ENCODE peak calls at places on chromosome 14, in four cellular contexts. Y is K562, L is HCT116, O is HepG2. R is an unnamed sample.

GRCh38 chr14:33848706-33849454 is 102.0 kb downstream of the EGLN3 start:
- DNase-seq in L (peak; percentile 82), O (peak; percentile 81), Y (peak; percentile 71), R (peak; percentile 7)

GRCh38 chr14:76926521-76927251 is 100.5 kb downstream of the LRRC74A start:
- DNase-seq in L (no peak), O (no peak), Y (no peak), R (no peak)

GRCh38 chr14:99229654-99230215 is 42.3 kb downstream of the BCL11B start:
- DNase-seq in O (no peak), Y (no peak), L (no peak), R (no peak)

GRCh38 chr14:91354979-91355685 is 62.5 kb downstream of the CCDC88C start:
- DNase-seq in Y (no peak), L (no peak), O (no peak), R (no peak)

GRCh38 chr14:94445003-94445402 is 7.6 kb downstream of the SERPINA11 start:
- DNase-seq in O (no peak), Y (no peak), L (no peak), R (no peak)

GRCh38 chr14:22131749-22132476 is 457.1 kb downstream of the DAD1 start:
- DNase-seq in L (no peak), O (peak; percentile 32), Y (peak; percentile 31), R (no peak)

GRCh38 chr14:81946808-81947798 is 413.4 kb upstream of the SEL1L start:
- DNase-seq in L (no peak), Y (no peak), O (no peak), R (no peak)

GRCh38 chr14:50999726-51000125 is 55.4 kb upstream of the PYGL start:
- DNase-seq in L (no peak), Y (no peak), O (peak; percentile 5), R (no peak)

GRCh38 chr14:104851896-104852663 is 13.0 kb upstream of the CEP170B start:
- DNase-seq in O (no peak), Y (no peak), L (no peak), R (no peak)

GRCh38 chr14:50532502-50533313 is at the start of gene MAP4K5:
- DNase-seq in Y (peak; percentile 90), L (peak; percentile 76), O (peak; percentile 82), R (no peak)

GRCh38 chr14:95515080-95515489 is 1.4 kb downstream of the SYNE3 start:
- DNase-seq in O (no peak), L (no peak), Y (no peak), R (no peak)

GRCh38 chr14:29236848-29237247 is 470.3 kb downstream of the FOXG1 start:
- DNase-seq in Y (no peak), L (no peak), O (no peak), R (no peak)

GRCh38 chr14:94805726-94806288 is 35.9 kb upstream of the GSC start:
- DNase-seq in O (no peak), Y (no peak), L (no peak), R (no peak)

GRCh38 chr14:72664651-72665050 is 229.2 kb downstream of the DPF3 start:
- DNase-seq in Y (no peak), O (no peak), L (no peak), R (no peak)

GRCh38 chr14:96205059-96205993 is 687 bp downstream of the BDKRB2 start:
- DNase-seq in L (no peak), Y (no peak), O (no peak), R (no peak)

GRCh38 chr14:42504433-42504832 is 897.8 kb downstream of the LRFN5 start:
- DNase-seq in L (no peak), Y (no peak), O (no peak), R (no peak)

GRCh38 chr14:77458249-77458950 is 507 bp downstream of the AHSA1 start:
- DNase-seq in Y (peak; percentile 78), O (peak; percentile 40), L (no peak), R (no peak)

GRCh38 chr14:33767721-33768457 is 183.0 kb downstream of the EGLN3 start:
- DNase-seq in L (no peak), Y (no peak), O (no peak), R (no peak)

GRCh38 chr14:66425402-66425801 is 60.8 kb upstream of the CCDC196 start:
- DNase-seq in O (no peak), L (no peak), Y (no peak), R (no peak)

GRCh38 chr14:24964048-24964447 is 85.9 kb downstream of the STXBP6 start:
- DNase-seq in Y (no peak), O (no peak), L (no peak), R (no peak)

GRCh38 chr14:101255765-101256125 is 305.6 kb upstream of the DIO3 start:
- DNase-seq in Y (no peak), L (no peak), O (no peak), R (no peak)

GRCh38 chr14:105844810-105845724 is 318.7 kb downstream of the TMEM121 start:
- DNase-seq in L (no peak), Y (no peak), O (no peak), R (no peak)

DNA sequence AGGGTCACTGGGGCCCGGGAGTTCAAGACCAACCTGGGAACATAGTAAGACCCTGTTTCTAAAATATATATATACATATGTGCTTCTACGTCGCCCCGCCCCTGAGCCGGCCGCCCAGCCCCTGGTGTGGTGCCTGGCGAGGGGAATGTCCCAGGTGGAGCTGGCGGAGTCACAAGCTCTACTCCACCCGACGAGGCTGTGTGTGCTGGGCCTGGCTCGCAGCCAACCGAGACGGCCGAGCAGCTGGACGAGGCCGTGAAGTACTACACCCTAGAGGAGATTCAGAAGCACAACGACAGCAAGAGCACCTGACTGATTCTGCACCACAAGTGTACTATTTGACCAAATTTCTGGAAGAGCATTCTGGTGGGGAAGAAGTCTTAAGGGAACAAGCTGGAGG is 22.1 kb upstream of the ITPK1 start:
- DNase-seq in O (peak; percentile 56), Y (peak; percentile 66), L (no peak), R (no peak)
- TF ChIP-seq TCF7L2 in O (no peak), Y (no peak), L (no peak), R (no peak)

GRCh38 chr14:59900536-59900935 is 19.4 kb upstream of the LRRC9 start:
- DNase-seq in L (no peak), Y (peak; percentile 4), O (no peak), R (no peak)

GRCh38 chr14:59895721-59896120 is 24.2 kb upstream of the LRRC9 start:
- DNase-seq in L (no peak), Y (no peak), O (no peak), R (no peak)

DNA sequence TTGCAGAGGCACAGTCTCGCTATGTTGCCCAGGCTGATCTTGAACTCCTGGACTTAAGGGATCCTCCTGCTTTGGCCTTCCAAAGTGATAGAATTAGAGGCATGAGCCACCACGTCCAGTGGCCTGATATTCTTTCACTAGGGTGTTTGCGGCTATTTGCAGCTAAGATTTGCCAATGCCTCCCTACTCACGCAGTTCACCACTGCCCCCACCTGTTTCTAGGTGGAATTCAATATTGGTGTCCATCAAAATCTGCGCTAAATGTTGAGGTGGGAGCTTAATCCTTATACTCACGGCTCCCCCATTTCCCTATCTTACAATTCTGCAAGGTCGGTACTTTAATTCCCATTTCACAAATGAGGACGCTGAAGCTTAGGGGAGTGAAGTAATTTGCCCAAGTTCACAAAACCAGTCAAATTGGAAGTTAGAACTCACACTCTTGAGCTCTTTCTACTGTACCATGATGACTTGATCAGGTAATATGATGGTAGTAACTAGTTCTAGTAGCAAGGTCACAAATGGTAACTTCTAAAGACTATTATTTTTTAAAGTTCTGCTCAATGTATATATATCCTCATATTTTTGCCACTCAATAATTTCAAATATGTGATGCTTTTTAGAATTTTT is 22.1 kb upstream of the LRRC9 start:
- DNase-seq in L (peak; percentile 10), O (peak; percentile 30), Y (peak; percentile 14), R (no peak)
- TF ChIP-seq CTCF in L (peak; percentile 54), O (peak; percentile 79), Y (peak; percentile 45), R (peak; percentile 65)

GRCh38 chr14:37124617-37125016 is 47.8 kb downstream of the SLC25A21 start:
- DNase-seq in L (no peak), O (peak; percentile 41), Y (peak; percentile 26), R (no peak)

GRCh38 chr14:37116933-37117844 is 55.2 kb downstream of the SLC25A21 start:
- DNase-seq in O (peak; percentile 39), Y (peak; percentile 9), L (peak; percentile 6), R (peak; percentile 59)

GRCh38 chr14:37118673-37119366 is 53.6 kb downstream of the SLC25A21 start:
- DNase-seq in O (no peak), L (no peak), Y (peak; percentile 12), R (no peak)

GRCh38 chr14:37122919-37123639 is 49.3 kb downstream of the SLC25A21 start:
- DNase-seq in Y (no peak), L (no peak), O (no peak), R (no peak)

DNA sequence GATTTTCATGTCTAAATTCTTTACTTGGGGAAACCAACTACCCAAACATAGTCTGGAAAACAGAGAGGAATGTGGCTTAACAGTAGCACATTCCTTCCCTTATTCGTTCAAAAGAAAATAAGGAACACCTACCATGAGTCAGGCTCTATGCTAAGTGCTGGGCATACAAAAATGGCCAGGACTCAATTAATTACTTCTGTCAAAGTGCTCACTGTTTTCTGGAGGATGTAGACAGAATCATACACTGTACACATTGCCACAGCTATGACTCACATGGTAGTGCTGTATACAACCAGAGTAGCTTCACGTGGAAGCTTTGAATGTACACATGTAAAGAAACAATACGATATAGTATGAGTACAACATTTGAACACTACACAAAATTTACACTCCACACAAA is 50.1 kb downstream of the SLC25A21 start:
- DNase-seq in O (peak; percentile 75), L (peak; percentile 12), Y (peak; percentile 7), R (peak; percentile 43)
- TF ChIP-seq SIN3A in O (no peak), L (no peak), Y (no peak), R (no peak)

GRCh38 chr14:35235840-35236239 is 56.3 kb upstream of the PSMA6 start:
- DNase-seq in Y (no peak), L (no peak), O (no peak), R (no peak)

GRCh38 chr14:35236806-35237205 is 55.4 kb upstream of the PSMA6 start:
- DNase-seq in Y (no peak), L (no peak), O (no peak), R (no peak)

GRCh38 chr14:35231207-35231755 is 60.9 kb upstream of the PSMA6 start:
- DNase-seq in L (no peak), Y (no peak), O (no peak), R (no peak)

GRCh38 chr14:35229495-35230089 is 62.6 kb upstream of the PSMA6 start:
- DNase-seq in L (no peak), Y (peak; percentile 3), O (peak; percentile 49), R (no peak)

DNA sequence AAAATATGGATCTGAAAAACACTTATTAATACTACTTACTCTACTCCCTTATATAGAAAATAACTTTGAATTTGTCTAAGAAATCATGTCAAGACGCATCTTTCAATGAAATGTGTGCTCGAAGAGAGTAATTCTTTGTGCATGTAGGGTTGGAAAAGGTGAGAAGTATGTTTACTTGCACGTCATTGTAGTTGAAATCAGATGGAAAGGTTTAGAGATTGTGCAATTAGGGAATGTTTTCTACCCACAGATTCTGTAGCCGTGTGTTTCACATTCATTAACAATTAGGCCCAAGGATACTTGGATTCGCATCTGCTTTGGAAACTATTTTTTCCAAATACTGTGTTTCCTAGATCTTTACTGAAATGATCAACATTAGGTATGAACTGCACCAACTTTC is 58.2 kb upstream of the PSMA6 start:
- DNase-seq in O (no peak), L (no peak), Y (no peak), R (no peak)
- TF ChIP-seq TCF7L2 in O (no peak), L (no peak), Y (no peak), R (no peak)